ENCODE peak calls at places on chromosomes 6 and 20, in five cellular contexts. T is uterus; K is ovary; C is CD8-positive, alpha-beta T cell; P is mammary epithelial cell. O is an unnamed sample. For H3K4me1, the result is how much of the 10 kb centered on the place peaks cover.

GRCh38 chr6:158009935-158010585 is 28.4 kb downstream of the SYNJ2 start:
- DNase-seq in T (no peak), K (no peak), C (no peak), P (no peak), O (no peak)

GRCh38 chr6:24500683-24501082 is 5.9 kb downstream of the ALDH5A1 start:
- DNase-seq in T (no peak), K (no peak), C (no peak), P (no peak), O (no peak)

GRCh38 chr20:32970115-32970972 is 33.9 kb downstream of the SUN5 start:
- DNase-seq in T (no peak), K (no peak), C (peak), P (no peak), O (no peak)

GRCh38 chr20:8837396-8837795 is 231.5 kb upstream of the PLCB4 start:
- DNase-seq in T (no peak), K (no peak), C (no peak), P (peak), O (no peak)

GRCh38 chr20:15214051-15214450 is 876.6 kb upstream of the FLRT3 start:
- DNase-seq in T (no peak), K (no peak), C (no peak), P (no peak), O (no peak)

GRCh38 chr6:26087284-26088115 is at the start of gene HFE:
- DNase-seq in T (peak), K (peak), C (peak), P (peak), O (peak)

GRCh38 chr20:48366230-48366629 is 461.6 kb downstream of the PREX1 start:
- DNase-seq in T (no peak), K (no peak), C (no peak), P (no peak), O (no peak)

GRCh38 chr6:125802943-125803377 is 12.2 kb downstream of the NCOA7 start:
- DNase-seq in T (no peak), K (no peak), C (no peak), P (no peak), O (no peak)

GRCh38 chr6:26118999-26119398 is 31.8 kb downstream of the HFE start:
- DNase-seq in T (no peak), K (no peak), C (no peak), P (peak), O (no peak)

GRCh38 chr6:75201901-75202672 is 3.8 kb downstream of the COL12A1 start:
- DNase-seq in T (peak), K (peak), C (no peak), P (peak), O (no peak)

GRCh38 chr6:100304575-100304974 is 160.1 kb downstream of the SIM1 start:
- DNase-seq in T (no peak), K (no peak), C (no peak), P (no peak), O (no peak)

GRCh38 chr20:19758888-19759331 is 852 bp downstream of the RIN2 start:
- DNase-seq in T (peak), K (peak), C (no peak), P (peak), O (no peak)

GRCh38 chr6:136331461-136331860 is 41.8 kb upstream of the BCLAF1 start:
- DNase-seq in T (no peak), K (no peak), C (no peak), P (no peak), O (no peak)

GRCh38 chr6:74268821-74269600 is 573.0 kb downstream of the CD109 start:
- DNase-seq in T (no peak), K (no peak), C (no peak), P (no peak), O (no peak)

GRCh38 chr6:145247677-145248419 is 487.5 kb downstream of the EPM2A start:
- DNase-seq in T (no peak), K (no peak), C (no peak), P (peak), O (no peak)

GRCh38 chr20:56166781-56167465 is 81.6 kb upstream of the MC3R start:
- DNase-seq in T (no peak), K (no peak), C (no peak), P (no peak), O (no peak)

GRCh38 chr20:38932457-38933120 is 6.4 kb downstream of the FAM83D start:
- DNase-seq in T (no peak), K (no peak), C (no peak), P (peak), O (no peak)

GRCh38 chr20:24497851-24498250 is 28.4 kb downstream of the SYNDIG1 start:
- DNase-seq in T (no peak), K (no peak), C (no peak), P (peak), O (no peak)

GRCh38 chr20:58871533-58872102 is 19.1 kb downstream of the GNAS start:
- DNase-seq in T (no peak), K (no peak), C (no peak), P (no peak), O (no peak)

GRCh38 chr20:3777726-3778629 is 3.3 kb downstream of the SPEF1 start:
- DNase-seq in T (peak), K (peak), C (peak), P (peak), O (no peak)

GRCh38 chr6:33123732-33124524 is 48.1 kb downstream of the HLA-DPB1 start:
- DNase-seq in T (no peak), K (no peak), C (no peak), P (no peak), O (no peak)

GRCh38 chr6:46704562-46704961 is 16.9 kb downstream of the TDRD6 start:
- DNase-seq in T (no peak), K (no peak), C (no peak), P (peak), O (no peak)

GRCh38 chr6:35610830-35611229 is 77.9 kb downstream of the FKBP5 start:
- DNase-seq in T (no peak), K (no peak), C (no peak), P (no peak), O (no peak)

GRCh38 chr6:159404296-159404695 is 235.1 kb downstream of the FNDC1 start:
- DNase-seq in T (no peak), K (no peak), C (no peak), P (peak), O (no peak)

GRCh38 chr6:43803055-43803782 is 33.2 kb downstream of the VEGFA start:
- DNase-seq in T (no peak), K (no peak), C (no peak), P (no peak), O (no peak)

GRCh38 chr20:57135875-57136274 is 130.6 kb downstream of the BMP7 start:
- DNase-seq in T (no peak), K (no peak), C (no peak), P (no peak), O (no peak)

GRCh38 chr6:74567891-74568290 is 638.0 kb downstream of the COL12A1 start:
- DNase-seq in T (no peak), K (no peak), C (no peak), P (no peak), O (no peak)

GRCh38 chr6:25553502-25553901 is 98.5 kb upstream of the SCGN start:
- DNase-seq in T (no peak), K (no peak), C (no peak), P (no peak), O (no peak)

GRCh38 chr6:89239338-89239737 is 22.2 kb upstream of the GABRR1 start:
- DNase-seq in T (no peak), K (no peak), C (no peak), P (no peak), O (peak)

GRCh38 chr20:7967199-7967844 is 27.1 kb upstream of the HAO1 start:
- DNase-seq in T (no peak), K (no peak), C (no peak), P (peak), O (no peak)

GRCh38 chr6:157019115-157019628 is 242.0 kb downstream of the ARID1B start:
- DNase-seq in T (no peak), K (no peak), C (no peak), P (no peak), O (no peak)

GRCh38 chr20:59618131-59618530 is 13.8 kb downstream of the PHACTR3 start:
- DNase-seq in T (no peak), K (no peak), C (no peak), P (no peak), O (no peak)

GRCh38 chr6:14880052-14880451 is 365.8 kb upstream of the JARID2 start:
- DNase-seq in T (no peak), K (no peak), C (no peak), P (no peak), O (no peak)
- H3K4me1 ChIP-seq in T (under half), K (under half), C (under half), P (under half), O (under half)

DNA sequence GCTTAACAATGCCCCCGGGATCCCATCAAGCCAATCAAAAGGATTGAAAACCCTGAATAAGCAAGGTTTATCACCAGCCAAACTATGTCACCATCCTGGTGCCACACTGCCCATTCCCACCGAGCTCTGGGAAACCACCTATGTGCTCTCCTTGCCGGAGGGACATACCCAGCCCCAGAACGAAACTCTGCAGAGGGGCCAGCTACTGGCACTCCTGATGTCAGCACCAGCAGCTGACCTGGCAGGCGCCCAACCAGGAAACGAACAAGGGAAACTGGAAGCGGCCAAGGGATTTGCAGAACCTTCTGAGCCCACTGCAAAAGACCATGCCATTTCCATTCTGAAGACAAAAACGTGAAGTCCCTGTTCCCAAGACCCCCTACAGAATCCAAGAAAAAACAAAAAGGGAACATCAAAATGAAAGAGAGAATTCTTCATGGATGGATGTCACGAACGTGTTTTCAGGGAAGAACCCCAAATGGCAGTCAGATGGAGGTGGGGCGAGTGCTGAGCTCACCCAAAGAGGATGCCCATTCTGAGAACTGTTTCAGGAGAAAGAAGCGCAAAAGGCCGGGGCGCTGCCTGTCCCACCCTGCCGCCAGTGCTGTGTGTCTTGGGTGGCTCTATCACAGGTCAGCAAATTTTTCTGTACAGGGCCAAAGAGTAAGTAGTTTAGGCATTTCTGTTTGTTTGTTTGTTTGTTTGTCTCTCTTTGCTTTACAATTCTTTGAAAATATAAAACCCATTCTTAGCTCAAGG is 305.2 kb downstream of the ESR1 start:
- DNase-seq in T (peak), K (no peak), C (no peak), P (no peak), O (no peak)
- H3K27ac ChIP-seq in T (no peak), K (no peak), C (no peak), P (no peak), O (no peak)

DNA sequence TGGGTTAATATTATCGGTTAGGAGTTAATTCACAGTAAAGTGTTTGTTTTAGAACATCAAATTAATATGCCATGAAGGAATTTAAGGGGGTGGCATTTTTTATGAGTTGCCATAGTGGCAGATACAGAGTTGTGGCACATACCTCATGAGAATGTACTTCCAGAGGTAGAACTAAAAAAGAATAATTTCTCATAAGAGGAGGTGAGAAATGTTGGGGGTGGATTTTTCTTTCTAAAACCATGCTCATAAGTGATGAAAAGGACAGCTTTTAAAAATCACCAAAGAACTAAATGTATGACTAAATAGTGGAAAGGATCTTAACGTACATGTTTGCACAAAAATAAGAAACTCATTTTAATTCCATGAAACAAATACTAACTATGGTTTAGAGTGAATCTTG is 58.7 kb downstream of the SHLD1 start:
- DNase-seq in T (no peak), K (no peak), C (no peak), P (no peak), O (no peak)
- H3K4me1 ChIP-seq in T (under half), K (under half), C (under half), P (under half), O (under half)

GRCh38 chr6:167965602-167966539 is 31.6 kb upstream of the KIF25 start:
- DNase-seq in T (no peak), K (no peak), C (no peak), P (no peak), O (no peak)
- H3K27ac ChIP-seq in T (peak), K (no peak), C (no peak), P (no peak), O (no peak)

GRCh38 chr6:41408982-41409381 is 73.6 kb downstream of the NCR2 start:
- DNase-seq in T (no peak), K (no peak), C (no peak), P (no peak), O (no peak)
- H3K4me1 ChIP-seq in T (under half), K (under half), C (under half), P (under half), O (under half)

GRCh38 chr20:63664143-63664851 is 6.2 kb downstream of the RTEL1 start:
- DNase-seq in T (no peak), K (no peak), C (no peak), P (no peak), O (no peak)
- H3K27ac ChIP-seq in T (no peak), K (no peak), C (no peak), P (no peak), O (no peak)

DNA sequence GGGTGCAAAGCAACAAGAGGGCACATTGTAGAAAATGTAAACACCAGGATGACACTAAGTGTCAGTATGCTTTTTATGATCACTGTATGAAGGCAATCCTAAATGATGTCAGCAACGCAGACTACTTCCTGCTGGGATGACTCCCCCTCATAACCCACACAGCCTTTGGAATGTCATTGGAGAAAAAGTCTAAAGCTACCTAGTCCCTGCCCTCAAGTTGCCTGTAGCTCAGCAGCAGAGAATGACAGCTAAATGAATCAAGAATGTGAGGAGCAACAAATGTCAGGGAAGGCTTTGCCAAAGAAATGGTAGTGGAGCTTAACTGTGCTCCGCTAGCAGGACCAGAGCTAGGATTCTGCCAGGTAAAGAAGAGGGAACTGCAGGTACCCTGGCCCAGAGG is 555.6 kb downstream of the CD83 start:
- DNase-seq in T (no peak), K (no peak), C (no peak), P (no peak), O (no peak)
- H3K4me1 ChIP-seq in T (under half), K (under half), C (under half), P (under half), O (under half)